ENCODE peak calls at places on chromosome 1, in seven cellular contexts. One of them, this sample, is unnamed.

GRCh38 chr1:172812118-172812517 is 153.2 kb downstream of the FASLG start:
- DNase-seq in lung microvascular endothelial cell: no peak
- DNase-seq in progenitor cell of endocrine pancreas: no peak
- DNase-seq in GM03348: no peak
- DNase-seq in endothelial cell: no peak
- DNase-seq in left ventricle myocardium inferior: no peak
- DNase-seq in activated naive CD4-positive, alpha-beta T cell treated with anti-CD3 and anti-CD28 coated beads, Interleukin-2, amount 50 U/mL, for 16 hours: no peak
- DNase-seq in this sample: no peak

GRCh38 chr1:84253891-84254290 is 47.6 kb upstream of the SAMD13 start:
- DNase-seq in left ventricle myocardium inferior: peak; percentile 27
- DNase-seq in progenitor cell of endocrine pancreas: no peak
- DNase-seq in GM03348: peak; percentile 58
- DNase-seq in activated naive CD4-positive, alpha-beta T cell treated with anti-CD3 and anti-CD28 coated beads, Interleukin-2, amount 50 U/mL, for 16 hours: no peak
- DNase-seq in lung microvascular endothelial cell: peak; percentile 89
- DNase-seq in endothelial cell: no peak
- DNase-seq in this sample: no peak

GRCh38 chr1:52574594-52574993 is 21.7 kb upstream of the TUT4 start:
- DNase-seq in activated naive CD4-positive, alpha-beta T cell treated with anti-CD3 and anti-CD28 coated beads, Interleukin-2, amount 50 U/mL, for 16 hours: no peak
- DNase-seq in GM03348: peak; percentile 87
- DNase-seq in lung microvascular endothelial cell: peak; percentile 89
- DNase-seq in left ventricle myocardium inferior: no peak
- DNase-seq in progenitor cell of endocrine pancreas: no peak
- DNase-seq in endothelial cell: no peak
- DNase-seq in this sample: no peak

GRCh38 chr1:59178339-59178744 is 118.6 kb upstream of the FGGY start:
- DNase-seq in lung microvascular endothelial cell: no peak
- DNase-seq in left ventricle myocardium inferior: peak; percentile 46
- DNase-seq in activated naive CD4-positive, alpha-beta T cell treated with anti-CD3 and anti-CD28 coated beads, Interleukin-2, amount 50 U/mL, for 16 hours: no peak
- DNase-seq in endothelial cell: no peak
- DNase-seq in GM03348: no peak
- DNase-seq in progenitor cell of endocrine pancreas: no peak
- DNase-seq in this sample: no peak

GRCh38 chr1:45282346-45282745 is 44.3 kb upstream of the HPDL start:
- DNase-seq in GM03348: no peak
- DNase-seq in left ventricle myocardium inferior: no peak
- DNase-seq in progenitor cell of endocrine pancreas: no peak
- DNase-seq in endothelial cell: no peak
- DNase-seq in activated naive CD4-positive, alpha-beta T cell treated with anti-CD3 and anti-CD28 coated beads, Interleukin-2, amount 50 U/mL, for 16 hours: no peak
- DNase-seq in lung microvascular endothelial cell: peak; percentile 75
- DNase-seq in this sample: no peak

GRCh38 chr1:117241512-117241911 is 30.8 kb upstream of the VTCN1 start:
- DNase-seq in activated naive CD4-positive, alpha-beta T cell treated with anti-CD3 and anti-CD28 coated beads, Interleukin-2, amount 50 U/mL, for 16 hours: no peak
- DNase-seq in GM03348: no peak
- DNase-seq in lung microvascular endothelial cell: no peak
- DNase-seq in left ventricle myocardium inferior: no peak
- DNase-seq in endothelial cell: no peak
- DNase-seq in progenitor cell of endocrine pancreas: no peak
- DNase-seq in this sample: no peak

GRCh38 chr1:83929184-83929583 is 69.7 kb downstream of the TTLL7 start:
- DNase-seq in lung microvascular endothelial cell: no peak
- DNase-seq in left ventricle myocardium inferior: no peak
- DNase-seq in activated naive CD4-positive, alpha-beta T cell treated with anti-CD3 and anti-CD28 coated beads, Interleukin-2, amount 50 U/mL, for 16 hours: no peak
- DNase-seq in endothelial cell: no peak
- DNase-seq in GM03348: peak; percentile 30
- DNase-seq in progenitor cell of endocrine pancreas: no peak
- DNase-seq in this sample: no peak

GRCh38 chr1:65254320-65255087 is 54.8 kb upstream of the DNAJC6 start:
- DNase-seq in progenitor cell of endocrine pancreas: peak; percentile 74
- DNase-seq in lung microvascular endothelial cell: peak; percentile 62
- DNase-seq in left ventricle myocardium inferior: peak; percentile 81
- DNase-seq in activated naive CD4-positive, alpha-beta T cell treated with anti-CD3 and anti-CD28 coated beads, Interleukin-2, amount 50 U/mL, for 16 hours: peak; percentile 91
- DNase-seq in GM03348: peak; percentile 95
- DNase-seq in endothelial cell: peak; percentile 74
- DNase-seq in this sample: peak; percentile 74

GRCh38 chr1:62877579-62877978 is 93.6 kb downstream of the ATG4C start:
- DNase-seq in progenitor cell of endocrine pancreas: no peak
- DNase-seq in lung microvascular endothelial cell: no peak
- DNase-seq in endothelial cell: no peak
- DNase-seq in left ventricle myocardium inferior: no peak
- DNase-seq in GM03348: no peak
- DNase-seq in activated naive CD4-positive, alpha-beta T cell treated with anti-CD3 and anti-CD28 coated beads, Interleukin-2, amount 50 U/mL, for 16 hours: no peak
- DNase-seq in this sample: no peak

GRCh38 chr1:212651521-212651920 is 43.0 kb downstream of the ATF3 start:
- DNase-seq in activated naive CD4-positive, alpha-beta T cell treated with anti-CD3 and anti-CD28 coated beads, Interleukin-2, amount 50 U/mL, for 16 hours: no peak
- DNase-seq in GM03348: peak; percentile 64
- DNase-seq in lung microvascular endothelial cell: peak; percentile 63
- DNase-seq in left ventricle myocardium inferior: no peak
- DNase-seq in progenitor cell of endocrine pancreas: no peak
- DNase-seq in endothelial cell: no peak
- DNase-seq in this sample: no peak

GRCh38 chr1:55632906-55633305 is 417.7 kb upstream of the USP24 start:
- DNase-seq in progenitor cell of endocrine pancreas: no peak
- DNase-seq in endothelial cell: no peak
- DNase-seq in lung microvascular endothelial cell: no peak
- DNase-seq in GM03348: no peak
- DNase-seq in activated naive CD4-positive, alpha-beta T cell treated with anti-CD3 and anti-CD28 coated beads, Interleukin-2, amount 50 U/mL, for 16 hours: no peak
- DNase-seq in left ventricle myocardium inferior: no peak
- DNase-seq in this sample: no peak

GRCh38 chr1:101190441-101190840 is 46.4 kb upstream of the S1PR1 start:
- DNase-seq in lung microvascular endothelial cell: no peak
- DNase-seq in progenitor cell of endocrine pancreas: no peak
- DNase-seq in activated naive CD4-positive, alpha-beta T cell treated with anti-CD3 and anti-CD28 coated beads, Interleukin-2, amount 50 U/mL, for 16 hours: no peak
- DNase-seq in endothelial cell: no peak
- DNase-seq in GM03348: no peak
- DNase-seq in left ventricle myocardium inferior: no peak
- DNase-seq in this sample: no peak

GRCh38 chr1:81833722-81834121 is 33.0 kb downstream of the ADGRL2 start:
- DNase-seq in activated naive CD4-positive, alpha-beta T cell treated with anti-CD3 and anti-CD28 coated beads, Interleukin-2, amount 50 U/mL, for 16 hours: no peak
- DNase-seq in endothelial cell: no peak
- DNase-seq in left ventricle myocardium inferior: no peak
- DNase-seq in progenitor cell of endocrine pancreas: no peak
- DNase-seq in GM03348: no peak
- DNase-seq in lung microvascular endothelial cell: no peak
- DNase-seq in this sample: no peak

GRCh38 chr1:218880484-218881060 is 293.1 kb upstream of the LYPLAL1 start:
- DNase-seq in progenitor cell of endocrine pancreas: no peak
- DNase-seq in lung microvascular endothelial cell: no peak
- DNase-seq in endothelial cell: no peak
- DNase-seq in activated naive CD4-positive, alpha-beta T cell treated with anti-CD3 and anti-CD28 coated beads, Interleukin-2, amount 50 U/mL, for 16 hours: no peak
- DNase-seq in left ventricle myocardium inferior: no peak
- DNase-seq in GM03348: no peak
- DNase-seq in this sample: no peak

This sample was measured in memory B cell.